ENCODE peak calls at places on chromosomes 16 and 17, in four cellular contexts. S is NCI-H1092 treated with DMSO at 0.1 percent for 48 hours, Z is transverse colon, W is MM.1S. H is an unnamed sample.

GRCh38 chr16:84948855-84949610 is 62.3 kb downstream of the ZDHHC7 start:
- DNase-seq in W (no peak), Z (no peak), S (no peak), H (no peak)

GRCh38 chr17:50240876-50241275 is 33.4 kb upstream of the TMEM92 start:
- DNase-seq in S (no peak), W (no peak), Z (no peak), H (peak)

GRCh38 chr17:57553991-57554825 is 190.9 kb downstream of the CCDC182 start:
- DNase-seq in Z (peak), W (no peak), S (no peak), H (no peak)

GRCh38 chr17:7236808-7237207 is 2.4 kb downstream of the PHF23 start:
- DNase-seq in S (no peak), Z (no peak), W (no peak), H (no peak)

GRCh38 chr17:75743625-75744206 is 21.3 kb downstream of the GALK1 start:
- DNase-seq in W (no peak), Z (no peak), S (no peak), H (no peak)

GRCh38 chr16:31157136-31157535 is 7.3 kb upstream of the PRSS36 start:
- DNase-seq in S (no peak), Z (peak), W (no peak), H (no peak)

GRCh38 chr16:19743816-19744159 is 25.7 kb downstream of the IQCK start:
- DNase-seq in W (no peak), S (no peak), Z (no peak), H (no peak)

GRCh38 chr17:36752096-36752888 is 150.9 kb downstream of the MRM1 start:
- DNase-seq in W (no peak), S (no peak), Z (peak), H (no peak)